ENCODE peak calls at places on chromosomes 3 and 15, in ten cellular contexts. One of them, this sample, is unnamed. For H3K27me3, the result is how much of the 10 kb centered on the place peaks cover.

GRCh38 chr15:73029003-73029527 is 23.2 kb upstream of the NEO1 start:
- DNase-seq in esophagus muscularis mucosa: no peak
- DNase-seq in sigmoid colon: no peak
- DNase-seq in stomach: no peak
- DNase-seq in HepG2: no peak
- DNase-seq in prostate gland: no peak
- DNase-seq in upper lobe of left lung: no peak
- DNase-seq in HL-60: no peak
- DNase-seq in transverse colon: no peak
- DNase-seq in K562: no peak
- DNase-seq in this sample: no peak

GRCh38 chr3:55608266-55608937 is 121.3 kb upstream of the WNT5A start:
- DNase-seq in upper lobe of left lung: no peak
- DNase-seq in stomach: no peak
- DNase-seq in prostate gland: no peak
- DNase-seq in HepG2: no peak
- DNase-seq in K562: no peak
- DNase-seq in HL-60: no peak
- DNase-seq in transverse colon: no peak
- DNase-seq in sigmoid colon: no peak
- DNase-seq in esophagus muscularis mucosa: no peak
- DNase-seq in this sample: no peak

GRCh38 chr15:61201322-61201721 is 27.8 kb downstream of the RORA start:
- DNase-seq in stomach: no peak
- DNase-seq in prostate gland: no peak
- DNase-seq in esophagus muscularis mucosa: no peak
- DNase-seq in K562: no peak
- DNase-seq in HL-60: no peak
- DNase-seq in upper lobe of left lung: no peak
- DNase-seq in HepG2: no peak
- DNase-seq in sigmoid colon: no peak
- DNase-seq in transverse colon: no peak
- DNase-seq in this sample: no peak

GRCh38 chr3:29280675-29281264 is at the start of gene RBMS3:
- DNase-seq in sigmoid colon: peak
- DNase-seq in K562: no peak
- DNase-seq in HepG2: no peak
- DNase-seq in HL-60: no peak
- DNase-seq in esophagus muscularis mucosa: peak
- DNase-seq in prostate gland: peak
- DNase-seq in upper lobe of left lung: peak
- DNase-seq in transverse colon: peak
- DNase-seq in stomach: peak
- DNase-seq in this sample: peak

GRCh38 chr15:62165793-62166380 is 802 bp upstream of the C2CD4B start:
- DNase-seq in sigmoid colon: no peak
- DNase-seq in HepG2: no peak
- DNase-seq in esophagus muscularis mucosa: no peak
- DNase-seq in upper lobe of left lung: no peak
- DNase-seq in stomach: no peak
- DNase-seq in prostate gland: no peak
- DNase-seq in transverse colon: no peak
- DNase-seq in K562: no peak
- DNase-seq in HL-60: no peak
- DNase-seq in this sample: no peak

GRCh38 chr3:95588473-95588872 is 1225.9 kb upstream of the EPHA6 start:
- DNase-seq in HL-60: no peak
- DNase-seq in transverse colon: no peak
- DNase-seq in K562: no peak
- DNase-seq in sigmoid colon: no peak
- DNase-seq in prostate gland: no peak
- DNase-seq in esophagus muscularis mucosa: no peak
- DNase-seq in HepG2: no peak
- DNase-seq in stomach: no peak
- DNase-seq in upper lobe of left lung: no peak
- DNase-seq in this sample: no peak

GRCh38 chr15:73704869-73705645 is 20.9 kb downstream of the CD276 start:
- DNase-seq in transverse colon: peak
- DNase-seq in sigmoid colon: peak
- DNase-seq in prostate gland: peak
- DNase-seq in esophagus muscularis mucosa: no peak
- DNase-seq in stomach: peak
- DNase-seq in upper lobe of left lung: peak
- DNase-seq in HepG2: peak
- DNase-seq in HL-60: peak
- DNase-seq in K562: peak
- DNase-seq in this sample: no peak

GRCh38 chr3:195109098-195109657 is 161.8 kb downstream of the XXYLT1 start:
- DNase-seq in transverse colon: no peak
- DNase-seq in HepG2: no peak
- DNase-seq in upper lobe of left lung: no peak
- DNase-seq in K562: no peak
- DNase-seq in sigmoid colon: peak
- DNase-seq in esophagus muscularis mucosa: no peak
- DNase-seq in stomach: no peak
- DNase-seq in HL-60: no peak
- DNase-seq in prostate gland: no peak
- DNase-seq in this sample: no peak

GRCh38 chr15:39016706-39017105 is 452.1 kb upstream of the RASGRP1 start:
- DNase-seq in transverse colon: no peak
- DNase-seq in upper lobe of left lung: no peak
- DNase-seq in HepG2: no peak
- DNase-seq in stomach: no peak
- DNase-seq in esophagus muscularis mucosa: no peak
- DNase-seq in HL-60: no peak
- DNase-seq in prostate gland: no peak
- DNase-seq in sigmoid colon: no peak
- DNase-seq in K562: no peak
- DNase-seq in this sample: no peak

GRCh38 chr3:186226466-186226865 is 117.6 kb upstream of the ETV5 start:
- DNase-seq in transverse colon: no peak
- DNase-seq in upper lobe of left lung: no peak
- DNase-seq in esophagus muscularis mucosa: no peak
- DNase-seq in HL-60: no peak
- DNase-seq in prostate gland: no peak
- DNase-seq in HepG2: no peak
- DNase-seq in K562: no peak
- DNase-seq in sigmoid colon: no peak
- DNase-seq in stomach: no peak
- DNase-seq in this sample: no peak

GRCh38 chr3:128316456-128316855 is 150.2 kb downstream of the DNAJB8 start:
- DNase-seq in upper lobe of left lung: no peak
- DNase-seq in HL-60: no peak
- DNase-seq in sigmoid colon: no peak
- DNase-seq in esophagus muscularis mucosa: no peak
- DNase-seq in prostate gland: peak
- DNase-seq in K562: no peak
- DNase-seq in stomach: peak
- DNase-seq in HepG2: no peak
- DNase-seq in transverse colon: no peak
- DNase-seq in this sample: peak

GRCh38 chr3:160641675-160642330 is 35.2 kb upstream of the ARL14 start:
- DNase-seq in stomach: no peak
- DNase-seq in transverse colon: no peak
- DNase-seq in prostate gland: no peak
- DNase-seq in HL-60: no peak
- DNase-seq in esophagus muscularis mucosa: no peak
- DNase-seq in upper lobe of left lung: no peak
- DNase-seq in K562: no peak
- DNase-seq in HepG2: no peak
- DNase-seq in sigmoid colon: no peak
- DNase-seq in this sample: no peak

GRCh38 chr3:58202917-58203360 is 7.8 kb downstream of the DNASE1L3 start:
- DNase-seq in HL-60: no peak
- DNase-seq in HepG2: no peak
- DNase-seq in transverse colon: no peak
- DNase-seq in upper lobe of left lung: no peak
- DNase-seq in prostate gland: no peak
- DNase-seq in stomach: no peak
- DNase-seq in sigmoid colon: no peak
- DNase-seq in K562: no peak
- DNase-seq in esophagus muscularis mucosa: no peak
- DNase-seq in this sample: no peak
- TF ChIP-seq POLR2AphosphoS5 in HL-60: no peak
- TF ChIP-seq POLR2AphosphoS5 in HepG2: no peak
- TF ChIP-seq POLR2AphosphoS5 in transverse colon: no peak
- TF ChIP-seq POLR2AphosphoS5 in upper lobe of left lung: no peak
- TF ChIP-seq POLR2AphosphoS5 in prostate gland: no peak
- TF ChIP-seq POLR2AphosphoS5 in stomach: no peak
- TF ChIP-seq POLR2AphosphoS5 in sigmoid colon: no peak
- TF ChIP-seq POLR2AphosphoS5 in K562: no peak
- TF ChIP-seq POLR2AphosphoS5 in esophagus muscularis mucosa: no peak
- TF ChIP-seq POLR2AphosphoS5 in this sample: no peak

GRCh38 chr3:39501059-39501458 is 33.6 kb downstream of the MOBP start:
- DNase-seq in esophagus muscularis mucosa: no peak
- DNase-seq in HL-60: no peak
- DNase-seq in transverse colon: no peak
- DNase-seq in prostate gland: no peak
- DNase-seq in K562: no peak
- DNase-seq in sigmoid colon: no peak
- DNase-seq in stomach: no peak
- DNase-seq in upper lobe of left lung: no peak
- DNase-seq in HepG2: no peak
- DNase-seq in this sample: no peak
- H3K27me3 ChIP-seq in esophagus muscularis mucosa: under half
- H3K27me3 ChIP-seq in HL-60: under half
- H3K27me3 ChIP-seq in transverse colon: under half
- H3K27me3 ChIP-seq in prostate gland: under half
- H3K27me3 ChIP-seq in K562: under half
- H3K27me3 ChIP-seq in sigmoid colon: under half
- H3K27me3 ChIP-seq in stomach: under half
- H3K27me3 ChIP-seq in upper lobe of left lung: under half
- H3K27me3 ChIP-seq in HepG2: under half
- H3K27me3 ChIP-seq in this sample: under half

GRCh38 chr15:101277038-101277822 is at the start of gene SELENOS:
- DNase-seq in sigmoid colon: peak
- DNase-seq in stomach: peak
- DNase-seq in HepG2: peak
- DNase-seq in esophagus muscularis mucosa: peak
- DNase-seq in transverse colon: peak
- DNase-seq in K562: peak
- DNase-seq in HL-60: peak
- DNase-seq in upper lobe of left lung: peak
- DNase-seq in prostate gland: peak
- DNase-seq in this sample: peak
- TF ChIP-seq POLR2AphosphoS5 in sigmoid colon: peak
- TF ChIP-seq POLR2AphosphoS5 in stomach: peak
- TF ChIP-seq POLR2AphosphoS5 in HepG2: no peak
- TF ChIP-seq POLR2AphosphoS5 in esophagus muscularis mucosa: peak
- TF ChIP-seq POLR2AphosphoS5 in transverse colon: peak
- TF ChIP-seq POLR2AphosphoS5 in K562: no peak
- TF ChIP-seq POLR2AphosphoS5 in HL-60: no peak
- TF ChIP-seq POLR2AphosphoS5 in upper lobe of left lung: peak
- TF ChIP-seq POLR2AphosphoS5 in prostate gland: peak
- TF ChIP-seq POLR2AphosphoS5 in this sample: peak

DNA sequence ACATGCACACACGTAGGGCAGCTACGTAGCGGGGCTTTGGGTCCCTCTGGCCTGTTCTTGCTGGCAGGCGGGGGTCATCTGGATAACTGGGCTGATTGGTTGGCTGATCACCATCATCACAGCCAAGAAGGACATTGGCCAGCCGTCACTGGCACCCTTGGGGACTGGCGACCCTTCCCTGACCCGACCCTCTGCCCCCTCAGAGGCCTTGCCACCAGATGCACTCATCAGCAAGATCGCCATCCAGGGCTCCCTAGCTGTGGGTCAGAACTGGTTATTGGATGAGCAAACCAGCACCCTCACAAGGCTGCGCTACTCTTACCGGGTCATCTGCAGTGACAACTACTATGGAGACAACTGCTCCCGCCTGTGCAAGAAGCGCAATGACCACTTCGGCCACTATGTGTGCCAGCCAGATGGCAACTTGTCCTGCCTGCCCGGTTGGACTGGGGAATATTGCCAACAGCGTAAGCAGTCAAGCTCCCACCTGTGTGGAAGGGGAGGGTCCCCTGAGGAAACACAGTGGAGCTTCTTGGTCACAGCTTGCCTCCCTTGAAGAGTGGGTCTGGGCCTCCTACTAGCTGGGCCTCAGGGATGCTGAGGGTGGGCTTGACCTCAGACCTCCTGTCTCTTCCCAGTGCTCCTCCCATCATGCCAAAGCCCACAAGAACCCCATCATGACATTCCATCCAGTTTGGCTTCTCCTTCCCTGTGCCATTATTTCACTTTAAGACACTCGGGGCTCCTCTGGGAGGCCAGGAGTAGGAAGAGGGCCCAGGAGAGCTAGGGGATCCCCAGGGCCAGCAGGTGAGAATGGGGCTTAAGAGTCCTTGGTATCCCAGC is 2.4 kb downstream of the DLL4 start:
- DNase-seq in K562: no peak
- DNase-seq in prostate gland: no peak
- DNase-seq in HL-60: no peak
- DNase-seq in sigmoid colon: no peak
- DNase-seq in upper lobe of left lung: no peak
- DNase-seq in HepG2: no peak
- DNase-seq in transverse colon: peak
- DNase-seq in esophagus muscularis mucosa: no peak
- DNase-seq in stomach: no peak
- DNase-seq in this sample: no peak
- H3K27me3 ChIP-seq in K562: under half
- H3K27me3 ChIP-seq in prostate gland: under half
- H3K27me3 ChIP-seq in HL-60: under half
- H3K27me3 ChIP-seq in sigmoid colon: half or more
- H3K27me3 ChIP-seq in upper lobe of left lung: under half
- H3K27me3 ChIP-seq in HepG2: half or more
- H3K27me3 ChIP-seq in transverse colon: half or more
- H3K27me3 ChIP-seq in esophagus muscularis mucosa: under half
- H3K27me3 ChIP-seq in stomach: under half
- H3K27me3 ChIP-seq in this sample: under half

DNA sequence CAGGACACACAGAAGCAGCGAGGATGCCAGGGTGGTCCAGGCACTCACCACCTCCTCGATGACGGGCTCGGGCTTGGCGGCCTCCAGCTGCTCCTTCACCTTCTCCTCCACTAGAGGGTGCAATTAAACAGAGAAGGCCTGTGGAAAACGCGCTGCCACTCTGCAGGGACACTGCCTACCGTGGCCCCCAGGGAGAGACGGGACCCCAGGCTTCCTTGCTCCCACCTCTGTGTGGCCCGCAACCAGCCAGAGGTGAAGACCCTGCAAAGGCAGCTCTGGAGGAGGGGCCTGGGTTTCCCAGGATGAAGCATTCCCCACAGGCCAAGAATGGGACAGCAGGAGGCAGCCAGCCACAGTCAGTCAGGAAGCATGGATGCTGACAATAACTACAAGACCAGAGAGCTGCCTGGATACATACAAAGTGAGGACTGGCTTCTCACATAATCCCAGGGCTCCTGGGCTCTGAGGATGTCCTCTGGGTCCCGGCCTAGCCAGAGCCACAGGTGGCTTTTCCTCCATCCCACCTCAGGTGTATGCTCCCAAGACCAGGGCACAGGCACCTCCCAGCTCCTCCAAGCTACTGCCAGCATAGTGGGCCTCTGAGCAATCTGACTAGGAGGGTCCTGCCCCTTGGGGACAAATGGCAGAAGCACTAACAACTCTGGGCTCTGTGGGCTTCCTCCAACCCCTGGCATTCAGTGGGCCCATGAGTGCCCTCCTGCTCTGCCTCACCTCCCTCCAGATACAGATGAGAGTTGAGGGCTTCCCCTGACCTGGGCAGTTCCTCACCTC is 46.2 kb downstream of the PTH1R start:
- DNase-seq in K562: peak
- DNase-seq in esophagus muscularis mucosa: no peak
- DNase-seq in HepG2: peak
- DNase-seq in transverse colon: peak
- DNase-seq in sigmoid colon: peak
- DNase-seq in prostate gland: no peak
- DNase-seq in upper lobe of left lung: no peak
- DNase-seq in stomach: peak
- DNase-seq in HL-60: no peak
- DNase-seq in this sample: no peak
- TF ChIP-seq POLR2AphosphoS5 in K562: no peak
- TF ChIP-seq POLR2AphosphoS5 in esophagus muscularis mucosa: no peak
- TF ChIP-seq POLR2AphosphoS5 in HepG2: no peak
- TF ChIP-seq POLR2AphosphoS5 in transverse colon: no peak
- TF ChIP-seq POLR2AphosphoS5 in sigmoid colon: no peak
- TF ChIP-seq POLR2AphosphoS5 in prostate gland: no peak
- TF ChIP-seq POLR2AphosphoS5 in upper lobe of left lung: no peak
- TF ChIP-seq POLR2AphosphoS5 in stomach: peak
- TF ChIP-seq POLR2AphosphoS5 in HL-60: no peak
- TF ChIP-seq POLR2AphosphoS5 in this sample: no peak

This sample was measured in breast epithelium.